ENCODE peak calls at places on chromosomes 1 and 21, in nine cellular contexts. A is fibroblast of pulmonary artery, J is sigmoid colon, E is A549, Z is Peyer's patch, C is breast epithelium, R is right lobe of liver, K is pancreas, W is heart left ventricle. D is an unnamed sample.

GRCh38 chr21:42155045-42155855 is 63.7 kb upstream of the ABCG1 start:
- DNase-seq in K (no peak), J (no peak), C (no peak), W (no peak), R (no peak), Z (no peak), E (no peak), A (no peak), D (no peak)

GRCh38 chr1:70314706-70315304 is 39.7 kb downstream of the ANKRD13C start:
- DNase-seq in C (no peak), Z (no peak), E (no peak), R (no peak), J (no peak), A (no peak), K (no peak), W (no peak), D (no peak)

GRCh38 chr1:8343464-8344001 is 25.6 kb downstream of the SLC45A1 start:
- DNase-seq in E (peak), J (peak), W (peak), A (peak), C (peak), K (peak), R (no peak), Z (no peak), D (peak)

GRCh38 chr1:111769517-111770146 is 13.9 kb downstream of the DDX20 start:
- DNase-seq in Z (peak), W (peak), J (no peak), E (peak), K (no peak), C (no peak), A (peak), R (no peak), D (no peak)

GRCh38 chr1:26290416-26291261 is 10.8 kb downstream of the SH3BGRL3 start:
- DNase-seq in Z (peak), R (no peak), J (no peak), K (no peak), C (no peak), W (peak), A (no peak), E (no peak), D (no peak)

GRCh38 chr21:25139390-25139789 is 467.9 kb downstream of the MRPL39 start:
- DNase-seq in J (no peak), K (no peak), E (no peak), W (no peak), Z (no peak), A (no peak), R (no peak), C (no peak), D (no peak)

GRCh38 chr1:21229246-21230000 is 52.7 kb upstream of the EIF4G3 start:
- DNase-seq in J (no peak), R (no peak), A (peak), K (no peak), C (no peak), Z (no peak), E (no peak), W (no peak), D (no peak)

GRCh38 chr1:10635385-10635896 is 160.7 kb downstream of the PEX14 start:
- DNase-seq in K (peak), A (no peak), Z (no peak), E (no peak), C (peak), W (no peak), J (peak), R (no peak), D (peak)

GRCh38 chr1:223770621-223771315 is 58.4 kb downstream of the CAPN2 start:
- DNase-seq in J (peak), A (no peak), C (peak), W (no peak), E (no peak), R (no peak), K (no peak), Z (no peak), D (no peak)

GRCh38 chr1:221454096-221454495 is 287.8 kb downstream of the DUSP10 start:
- DNase-seq in J (no peak), C (no peak), R (no peak), W (no peak), Z (no peak), K (no peak), A (no peak), E (no peak), D (no peak)

GRCh38 chr1:7455796-7456568 is 315.1 kb upstream of the VAMP3 start:
- DNase-seq in C (no peak), W (no peak), R (no peak), E (no peak), A (no peak), Z (no peak), K (no peak), J (no peak), D (no peak)

DNA sequence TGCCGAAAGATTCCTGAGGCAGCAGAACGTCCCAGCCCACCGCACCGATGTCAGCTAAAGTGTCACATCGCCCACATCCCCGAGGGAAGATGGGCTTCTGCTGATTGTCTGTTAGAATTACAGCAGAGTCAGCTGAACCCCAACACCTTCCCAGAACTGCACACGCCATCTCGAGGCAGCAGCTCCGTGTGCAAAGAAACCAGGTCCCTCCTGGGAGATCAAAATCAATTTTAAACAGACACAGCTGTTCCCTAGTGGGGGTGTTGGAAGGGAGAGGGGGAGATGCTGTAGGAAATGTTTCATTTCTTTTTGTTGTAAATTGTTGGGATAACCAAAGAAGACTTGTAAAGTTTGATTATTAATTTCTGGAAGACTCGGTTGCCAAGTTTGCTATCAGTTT is 12.7 kb upstream of the KAZN start:
- DNase-seq in C (no peak), W (no peak), J (no peak), Z (no peak), A (no peak), R (no peak), E (no peak), K (no peak), D (no peak)
- TF ChIP-seq CTCF in C (no peak), W (no peak), J (no peak), Z (no peak), A (no peak), R (no peak), E (no peak), K (no peak), D (no peak)

DNA sequence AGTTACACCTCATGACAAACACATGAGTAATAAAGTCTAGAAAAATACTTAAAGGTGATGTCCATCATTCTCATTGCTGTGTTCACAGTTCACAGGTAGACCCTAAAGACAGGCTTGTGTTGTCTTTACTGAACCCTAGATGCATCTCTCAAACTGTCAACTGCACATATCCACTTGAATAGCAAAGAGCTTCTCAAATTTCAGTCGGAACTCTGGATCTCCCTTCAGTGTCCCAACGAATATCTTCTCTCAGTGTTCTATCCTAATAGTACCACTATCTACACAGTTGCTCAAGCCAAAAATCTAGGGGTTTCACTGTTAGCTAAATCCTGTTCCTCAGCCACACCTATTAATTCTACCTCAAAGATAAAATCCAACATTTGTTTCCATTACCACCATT is 50.6 kb upstream of the BOLA1 start:
- DNase-seq in Z (no peak), E (no peak), K (no peak), C (no peak), A (no peak), W (no peak), R (no peak), J (no peak), D (no peak)
- H3K4me3 ChIP-seq in Z (no peak), E (peak), K (peak), C (no peak), A (peak), W (no peak), R (peak), J (no peak), D (no peak)

GRCh38 chr1:226441629-226442028 is 33.7 kb upstream of the PARP1 start:
- DNase-seq in C (no peak), E (no peak), R (no peak), J (no peak), K (no peak), A (no peak), W (no peak), Z (no peak), D (no peak)

GRCh38 chr1:226436855-226437491 is 29.1 kb upstream of the PARP1 start:
- DNase-seq in E (no peak), W (no peak), A (no peak), R (no peak), J (no peak), Z (peak), K (no peak), C (peak), D (no peak)

GRCh38 chr1:226440512-226440911 is 32.6 kb upstream of the PARP1 start:
- DNase-seq in K (no peak), W (no peak), E (no peak), A (no peak), C (no peak), R (no peak), J (no peak), Z (no peak), D (no peak)

GRCh38 chr1:226436472-226436854 is 28.6 kb upstream of the PARP1 start:
- DNase-seq in Z (no peak), E (no peak), A (no peak), W (no peak), J (no peak), C (no peak), K (no peak), R (no peak), D (no peak)

GRCh38 chr1:226438007-226438406 is 30.1 kb upstream of the PARP1 start:
- DNase-seq in J (no peak), K (no peak), E (no peak), C (no peak), A (peak), W (no peak), Z (no peak), R (no peak), D (no peak)
- TF ChIP-seq CTCF in J (no peak), K (no peak), E (no peak), C (no peak), A (peak), W (no peak), Z (peak), R (no peak), D (no peak)

GRCh38 chr1:86155807-86156561 is 588 bp downstream of the COL24A1 start:
- DNase-seq in Z (no peak), W (peak), J (peak), C (no peak), K (peak), E (no peak), R (peak), A (peak), D (peak)
- H3K4me3 ChIP-seq in Z (peak), W (peak), J (peak), C (peak), K (peak), E (no peak), R (peak), A (peak), D (no peak)

GRCh38 chr21:43367296-43367695 is 59.6 kb downstream of the SIK1 start:
- DNase-seq in J (no peak), W (no peak), K (peak), E (no peak), A (no peak), C (no peak), R (no peak), Z (no peak), D (no peak)
- TF ChIP-seq CTCF in J (no peak), W (no peak), K (no peak), E (no peak), A (no peak), C (no peak), R (no peak), Z (no peak), D (no peak)

GRCh38 chr1:13585599-13585965 is 1.9 kb downstream of the PDPN start:
- DNase-seq in A (no peak), E (no peak), W (no peak), R (no peak), J (no peak), C (no peak), K (no peak), Z (no peak), D (no peak)

GRCh38 chr1:13583592-13583963 is at the start of gene PDPN:
- DNase-seq in W (peak), E (no peak), C (peak), A (peak), Z (no peak), J (peak), K (no peak), R (no peak), D (no peak)

GRCh38 chr1:13583964-13584791 is 546 bp downstream of the PDPN start:
- DNase-seq in R (no peak), Z (no peak), W (peak), C (peak), K (peak), E (no peak), J (peak), A (peak), D (peak)

GRCh38 chr1:13585996-13586395 is 2.4 kb downstream of the PDPN start:
- DNase-seq in E (no peak), C (no peak), Z (no peak), A (no peak), R (no peak), J (no peak), K (no peak), W (no peak), D (no peak)

DNA sequence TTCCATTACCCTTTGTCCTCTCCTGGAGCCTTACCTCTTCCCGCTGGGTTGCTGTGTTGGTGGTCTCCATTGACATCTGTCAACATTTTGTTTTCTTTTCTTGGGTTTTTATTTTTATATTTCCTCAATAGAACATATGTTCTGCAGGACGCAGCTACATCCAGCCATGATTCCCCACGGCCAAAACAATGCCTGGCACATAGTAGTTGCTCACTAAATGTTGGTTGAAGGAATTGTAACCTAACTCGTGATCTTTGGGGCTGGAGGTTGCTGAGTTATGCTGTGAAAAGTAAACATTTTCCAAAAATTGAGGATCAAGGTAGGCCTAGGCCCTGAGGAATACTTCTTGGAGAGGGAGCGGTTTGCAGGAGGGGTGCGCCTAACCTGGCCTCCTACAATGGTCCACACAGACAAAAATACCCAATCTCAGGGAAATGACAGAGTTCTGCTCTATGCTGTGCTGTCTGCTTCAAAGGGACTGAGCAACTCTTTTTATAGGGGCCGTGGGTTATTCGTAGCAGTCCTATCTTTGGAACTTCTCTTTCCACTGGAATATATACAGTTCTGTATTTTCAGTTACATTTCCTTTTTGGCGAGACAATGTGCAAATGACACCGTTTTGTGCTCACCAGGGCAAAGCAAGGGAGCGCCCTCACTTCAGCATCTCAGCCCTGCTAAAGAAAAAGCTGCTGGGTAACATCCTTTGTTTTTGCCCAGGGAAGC is 1.4 kb downstream of the PDPN start:
- DNase-seq in K (no peak), Z (no peak), A (no peak), E (no peak), J (no peak), C (no peak), W (no peak), R (no peak), D (no peak)
- H3K4me3 ChIP-seq in K (no peak), Z (no peak), A (peak), E (no peak), J (peak), C (peak), W (no peak), R (no peak), D (no peak)

GRCh38 chr1:180887841-180888240 is 24.9 kb upstream of the KIAA1614 start:
- DNase-seq in Z (no peak), E (no peak), J (no peak), K (no peak), C (no peak), R (no peak), W (no peak), A (no peak), D (no peak)

GRCh38 chr1:180886338-180886737 is 26.4 kb upstream of the KIAA1614 start:
- DNase-seq in K (no peak), J (no peak), C (no peak), A (no peak), W (no peak), Z (no peak), R (no peak), E (no peak), D (no peak)

GRCh38 chr1:180892272-180892671 is 20.4 kb upstream of the KIAA1614 start:
- DNase-seq in C (no peak), A (no peak), Z (no peak), J (no peak), E (no peak), K (no peak), W (no peak), R (no peak), D (no peak)

GRCh38 chr1:180888870-180889269 is 23.8 kb upstream of the KIAA1614 start:
- DNase-seq in K (no peak), A (no peak), R (no peak), W (no peak), J (no peak), C (no peak), Z (no peak), E (no peak), D (no peak)

GRCh38 chr1:180889325-180889724 is 23.4 kb upstream of the KIAA1614 start:
- DNase-seq in W (no peak), J (no peak), E (no peak), K (no peak), Z (no peak), C (no peak), A (no peak), R (no peak), D (no peak)
- TF ChIP-seq CTCF in W (no peak), J (no peak), E (no peak), K (no peak), Z (no peak), C (no peak), A (no peak), R (no peak), D (no peak)

GRCh38 chr1:156500847-156501686 is 492 bp upstream of the MEF2D start:
- DNase-seq in J (peak), C (peak), K (peak), E (peak), Z (peak), R (peak), W (peak), A (peak), D (peak)
- H3K4me3 ChIP-seq in J (peak), C (peak), K (peak), E (peak), Z (peak), R (peak), W (peak), A (peak), D (peak)

DNA sequence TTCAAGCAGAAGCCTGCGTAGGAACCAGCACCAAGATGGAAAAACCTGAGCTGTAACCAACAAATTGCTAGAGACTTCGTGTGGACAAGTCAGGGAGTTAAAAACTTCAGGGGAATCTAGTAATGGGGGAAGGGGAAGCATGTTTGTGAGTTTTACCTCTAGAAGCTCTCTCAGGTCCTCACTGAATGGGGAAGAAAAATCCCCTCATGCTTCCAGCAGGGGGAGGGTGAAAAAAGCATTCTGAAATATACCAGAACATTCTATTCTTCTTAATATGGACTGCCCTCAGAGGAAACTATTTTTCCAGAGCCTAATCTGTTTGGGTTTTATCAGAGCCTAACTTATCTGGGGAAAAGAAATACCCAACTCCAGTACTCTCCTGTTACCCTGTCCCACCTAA is 28.6 kb downstream of the GNG12 start:
- DNase-seq in W (no peak), R (no peak), A (no peak), K (no peak), J (no peak), Z (no peak), C (no peak), E (no peak), D (no peak)
- TF ChIP-seq CTCF in W (no peak), R (no peak), A (peak), K (no peak), J (no peak), Z (no peak), C (no peak), E (no peak), D (no peak)

D was measured in mucosa of descending colon.